ENCODE peak calls at places on chromosome 3, in six cellular contexts. X is HL-60, A is psoas muscle, R is bronchial epithelial cell, C is WTC11, S is mesothelial cell of epicardium. U is an unnamed sample.

GRCh38 chr3:36893137-36893557 is 51.7 kb downstream of the TRANK1 start:
- DNase-seq in R (peak), S (no peak), X (peak), A (no peak), C (no peak), U (peak)

GRCh38 chr3:192892981-192893827 is 24.5 kb downstream of the MB21D2 start:
- DNase-seq in R (peak), S (no peak), C (peak), A (peak), X (peak), U (peak)

GRCh38 chr3:183339461-183340086 is 86.5 kb downstream of the B3GNT5 start:
- DNase-seq in X (no peak), C (no peak), S (no peak), R (no peak), A (no peak), U (no peak)

GRCh38 chr3:14439501-14440167 is 37.2 kb downstream of the SLC6A6 start:
- DNase-seq in C (no peak), R (no peak), S (peak), A (peak), X (peak), U (peak)

GRCh38 chr3:105413356-105413887 is 46.7 kb downstream of the ALCAM start:
- DNase-seq in A (no peak), R (no peak), C (no peak), X (no peak), S (no peak), U (no peak)

GRCh38 chr3:22296641-22297040 is 545.6 kb upstream of the ZNF385D start:
- DNase-seq in X (no peak), C (no peak), S (no peak), A (no peak), R (no peak), U (peak)

GRCh38 chr3:180617049-180617448 is 15.1 kb downstream of the TTC14 start:
- DNase-seq in R (peak), S (no peak), X (no peak), A (no peak), C (no peak), U (no peak)

GRCh38 chr3:104992618-104993017 is 374.1 kb upstream of the ALCAM start:
- DNase-seq in C (no peak), S (no peak), A (no peak), X (no peak), R (no peak), U (no peak)

GRCh38 chr3:146044046-146044445 is 116.9 kb downstream of the PLOD2 start:
- DNase-seq in X (no peak), A (no peak), C (no peak), S (no peak), R (peak), U (no peak)

GRCh38 chr3:43838877-43839276 is 148.1 kb downstream of the ABHD5 start:
- DNase-seq in C (peak), R (peak), A (no peak), X (no peak), S (no peak), U (no peak)

GRCh38 chr3:151169700-151170224 is 33.3 kb downstream of the GPR171 start:
- DNase-seq in S (no peak), R (no peak), X (peak), C (no peak), A (peak), U (no peak)

GRCh38 chr3:128845695-128846491 is 33.5 kb upstream of the ACAD9 start:
- DNase-seq in A (peak), X (peak), C (peak), R (peak), S (peak), U (peak)

GRCh38 chr3:177348974-177349373 is 151.7 kb upstream of the TBL1XR1 start:
- DNase-seq in C (no peak), R (no peak), S (no peak), A (no peak), X (no peak), U (no peak)

GRCh38 chr3:152508705-152509104 is 240.0 kb downstream of the MBNL1 start:
- DNase-seq in C (no peak), X (no peak), A (no peak), S (no peak), R (peak), U (peak)

GRCh38 chr3:70550723-70551319 is 238.4 kb upstream of the MDFIC2 start:
- DNase-seq in C (peak), R (peak), X (peak), A (peak), S (no peak), U (peak)

GRCh38 chr3:180808823-180809575 is 103.5 kb upstream of the FXR1 start:
- DNase-seq in A (no peak), S (no peak), X (no peak), C (no peak), R (no peak), U (no peak)

GRCh38 chr3:128473180-128473519 is 6.5 kb upstream of the DNAJB8 start:
- DNase-seq in C (no peak), R (no peak), A (no peak), S (no peak), X (no peak), U (no peak)

GRCh38 chr3:163809540-163809993 is 1268.7 kb downstream of the SI start:
- DNase-seq in C (no peak), X (no peak), R (no peak), A (no peak), S (no peak), U (no peak)

GRCh38 chr3:23942546-23942945 is 2.5 kb upstream of the NR1D2 start:
- DNase-seq in S (no peak), C (no peak), X (no peak), R (no peak), A (no peak), U (no peak)

GRCh38 chr3:39097716-39098472 is 9.5 kb downstream of the GORASP1 start:
- DNase-seq in X (no peak), S (no peak), R (no peak), C (no peak), A (no peak), U (no peak)

GRCh38 chr3:129315386-129315991 is 36.8 kb downstream of the HMCES start:
- DNase-seq in S (peak), R (no peak), X (peak), C (no peak), A (peak), U (peak)

GRCh38 chr3:156825795-156826143 is 384 bp upstream of the LEKR1 start:
- DNase-seq in R (no peak), X (no peak), S (no peak), A (no peak), C (no peak), U (no peak)

GRCh38 chr3:63202529-63202928 is 75.6 kb upstream of the SYNPR start:
- DNase-seq in X (no peak), R (peak), C (no peak), A (no peak), S (no peak), U (peak)

GRCh38 chr3:87025636-87026035 is 34.7 kb upstream of the VGLL3 start:
- DNase-seq in R (no peak), A (no peak), X (no peak), C (no peak), S (no peak), U (no peak)

GRCh38 chr3:129688310-129688895 is 81.9 kb upstream of the PLXND1 start:
- DNase-seq in C (peak), S (peak), R (no peak), X (no peak), A (peak), U (no peak)

GRCh38 chr3:153901152-153901551 is 220.0 kb upstream of the ARHGEF26 start:
- DNase-seq in S (no peak), X (no peak), C (no peak), A (no peak), R (no peak), U (no peak)

GRCh38 chr3:108132727-108133373 is 42.0 kb upstream of the CD47 start:
- DNase-seq in X (no peak), S (no peak), R (peak), A (no peak), C (no peak), U (peak)

GRCh38 chr3:154779571-154779970 is 300.5 kb upstream of the MME start:
- DNase-seq in X (no peak), S (no peak), A (no peak), C (no peak), R (peak), U (peak)

GRCh38 chr3:38190481-38190881 is 25.1 kb downstream of the OXSR1 start:
- DNase-seq in S (no peak), X (no peak), C (no peak), A (no peak), R (peak), U (peak)

GRCh38 chr3:50205719-50206276 is 727 bp downstream of the SLC38A3 start:
- DNase-seq in X (peak), A (peak), C (peak), S (no peak), R (peak), U (no peak)

GRCh38 chr3:45552773-45553371 is 41.7 kb upstream of the LIMD1 start:
- DNase-seq in A (no peak), C (no peak), X (no peak), S (no peak), R (peak), U (no peak)

GRCh38 chr3:172082269-172082668 is 42.9 kb downstream of the FNDC3B start:
- DNase-seq in R (no peak), A (no peak), C (no peak), S (no peak), X (no peak), U (no peak)

GRCh38 chr3:184465883-184466412 is 86.1 kb downstream of the CHRD start:
- DNase-seq in C (no peak), X (no peak), S (no peak), A (no peak), R (no peak), U (no peak)

GRCh38 chr3:30199096-30199734 is 407.2 kb upstream of the TGFBR2 start:
- DNase-seq in R (peak), A (peak), C (peak), S (peak), X (peak), U (peak)

GRCh38 chr3:137105277-137105977 is 147.6 kb downstream of the IL20RB start:
- DNase-seq in R (peak), S (no peak), C (peak), A (no peak), X (peak), U (peak)

GRCh38 chr3:192940129-192940528 is 22.5 kb upstream of the MB21D2 start:
- DNase-seq in X (no peak), R (peak), S (no peak), C (no peak), A (no peak), U (peak)

GRCh38 chr3:147574622-147575021 is 165.5 kb downstream of the ZIC1 start:
- DNase-seq in A (no peak), X (no peak), R (no peak), C (no peak), S (no peak), U (no peak)

GRCh38 chr3:176872771-176873209 is 324.5 kb downstream of the TBL1XR1 start:
- DNase-seq in X (peak), S (no peak), A (no peak), C (peak), R (peak), U (peak)

DNA sequence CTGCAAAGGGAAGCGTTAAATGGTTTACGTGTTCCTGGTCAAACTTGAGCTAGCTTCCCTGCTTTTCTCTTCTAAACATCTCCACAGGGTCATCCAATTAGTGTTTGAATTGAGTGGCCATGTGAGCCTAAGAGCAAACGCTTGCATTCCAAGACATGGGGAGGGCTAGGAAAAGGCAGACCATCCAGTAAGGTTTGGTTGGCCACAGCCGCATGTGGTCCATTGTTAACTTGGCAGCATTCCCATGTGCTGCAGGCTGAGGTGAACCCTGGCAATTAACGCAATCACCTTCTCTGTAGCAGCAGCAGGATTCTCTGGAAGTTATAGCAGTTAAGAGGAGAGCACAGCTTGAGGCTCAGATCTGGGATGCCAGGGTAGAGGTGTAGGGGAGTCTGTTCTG is 502.3 kb upstream of the LMCD1 start:
- DNase-seq in A (no peak), C (peak), R (no peak), S (no peak), X (no peak), U (peak)
- TF ChIP-seq CTCF in A (no peak), C (no peak), R (no peak), S (no peak), X (no peak), U (no peak)

GRCh38 chr3:46867550-46867898 is 4.3 kb upstream of the MYL3 start:
- DNase-seq in C (no peak), A (peak), X (no peak), S (no peak), R (no peak), U (no peak)
- TF ChIP-seq CTCF in C (no peak), A (no peak), X (no peak), S (no peak), R (no peak), U (no peak)

DNA sequence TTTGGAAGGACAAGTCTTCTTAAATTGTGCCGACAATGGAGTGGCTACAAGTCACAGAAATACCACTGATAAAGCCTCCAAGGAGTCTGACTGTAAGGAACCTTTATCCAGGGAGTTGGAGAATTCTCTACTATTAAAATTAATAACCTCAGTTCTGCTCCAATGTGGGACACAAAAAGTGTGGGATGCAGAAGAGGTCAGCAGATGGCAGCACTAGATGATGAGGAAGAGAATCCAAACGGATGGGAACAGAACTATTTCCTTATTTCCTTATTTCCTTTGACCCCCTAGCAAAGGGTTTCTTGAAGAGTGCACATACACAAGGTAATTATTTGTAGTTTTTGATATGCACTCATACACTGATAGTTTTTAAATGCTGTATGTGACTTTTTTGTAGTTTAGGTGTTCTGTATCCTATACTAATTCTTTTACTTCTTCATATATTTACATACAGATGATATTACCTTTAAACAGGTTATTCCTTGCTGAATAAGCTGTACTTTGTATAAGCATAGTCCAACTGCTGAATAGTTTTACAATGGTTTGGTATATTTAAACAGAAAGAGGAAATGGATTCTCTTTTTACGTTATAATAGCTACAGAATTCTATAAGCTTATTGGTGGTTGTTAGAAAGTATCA is 25.6 kb upstream of the NLGN1 start:
- DNase-seq in S (no peak), A (no peak), R (peak), C (no peak), X (peak), U (peak)
- TF ChIP-seq CTCF in S (peak), A (peak), R (peak), C (peak), X (peak), U (peak)

GRCh38 chr3:101091489-101091888 is 98.3 kb upstream of the ABI3BP start:
- DNase-seq in R (peak), S (no peak), A (no peak), X (no peak), C (no peak), U (peak)
- TF ChIP-seq CTCF in R (no peak), S (no peak), A (no peak), X (no peak), C (no peak), U (no peak)

GRCh38 chr3:127166501-127167065 is 26.3 kb upstream of the PRR23E start:
- DNase-seq in R (no peak), C (no peak), S (no peak), A (no peak), X (no peak), U (no peak)
- TF ChIP-seq CTCF in R (no peak), C (no peak), S (no peak), A (no peak), X (no peak), U (no peak)

DNA sequence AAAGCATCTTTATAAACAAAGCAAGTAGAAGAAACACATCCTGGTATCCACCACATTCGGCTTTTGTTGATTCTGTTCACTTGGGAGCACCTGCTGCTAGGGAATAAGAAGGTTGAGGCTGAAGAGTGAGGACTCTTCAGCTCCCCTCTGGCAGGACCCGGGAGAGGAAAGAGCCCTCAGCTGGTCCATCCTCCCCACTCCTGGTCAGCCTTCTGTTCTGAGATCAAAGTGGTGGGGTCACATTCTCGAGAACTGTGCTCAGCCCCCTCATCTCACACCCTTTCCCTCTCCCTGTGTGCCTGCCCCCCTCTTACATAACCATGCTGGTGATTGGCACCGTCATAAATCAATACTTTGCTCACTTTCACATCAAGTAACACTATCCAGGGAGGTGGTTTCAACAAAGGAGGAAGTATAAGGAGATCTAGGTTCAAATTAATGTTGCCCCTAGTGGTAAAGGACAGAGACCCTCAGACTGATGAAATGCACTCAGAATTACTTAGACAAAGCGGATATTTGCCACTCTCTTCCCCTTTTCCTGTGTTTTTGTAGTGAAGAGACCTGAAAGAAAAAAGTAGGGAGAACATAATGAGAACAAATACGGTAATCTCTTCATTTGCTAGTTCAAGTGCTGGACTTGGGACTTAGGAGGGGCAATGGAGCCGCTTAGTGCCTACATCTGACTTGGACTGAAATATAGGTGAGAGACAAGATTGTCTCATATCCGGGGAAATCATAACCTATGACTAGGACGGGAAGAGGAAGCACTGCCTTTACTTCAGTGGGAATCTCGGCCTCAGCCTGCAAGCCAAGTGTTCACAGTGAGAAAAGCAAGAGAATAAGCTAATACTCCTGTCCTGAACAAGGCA is at the start of gene NR1I2:
- DNase-seq in S (no peak), A (no peak), C (no peak), X (no peak), R (no peak), U (no peak)
- TF ChIP-seq CTCF in S (no peak), A (no peak), C (no peak), X (no peak), R (no peak), U (no peak)

DNA sequence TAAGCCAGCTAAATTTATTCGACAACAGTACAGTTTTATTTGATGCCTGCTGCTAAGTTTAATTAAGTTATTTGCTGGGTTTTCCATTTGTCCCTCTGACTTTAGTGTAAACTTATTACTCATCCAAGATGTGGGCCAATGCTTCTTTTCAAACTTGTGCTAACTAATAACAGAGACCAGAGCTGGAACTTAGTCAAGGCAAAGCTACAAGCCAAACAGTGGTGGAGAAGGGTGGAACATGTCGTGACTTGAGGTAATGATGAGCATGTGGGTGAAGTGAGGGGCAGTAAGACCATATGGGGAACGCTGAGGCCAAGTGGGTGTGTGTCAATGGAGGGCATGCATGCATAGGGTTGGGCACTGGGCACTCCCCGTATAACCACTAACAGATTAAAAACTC is 63.9 kb downstream of the NMD3 start:
- DNase-seq in X (no peak), A (no peak), R (peak), C (no peak), S (no peak), U (peak)
- TF ChIP-seq CTCF in X (no peak), A (no peak), R (no peak), C (no peak), S (no peak), U (no peak)